ENCODE peak calls at places on chromosomes 7 and 10, in seven cellular contexts. G, W, V, N, I, J and Z are unnamed samples.

GRCh38 chr7:140062118-140062527 is 628 bp downstream of the PARP12 start:
- DNase-seq in I (no peak), G (no peak), W (peak; percentile 35), J (peak; percentile 64), N (no peak), V (no peak), Z (no peak)

GRCh38 chr7:116886550-116887156 is 24.3 kb downstream of the CAPZA2 start:
- DNase-seq in W (no peak), G (no peak), N (no peak), I (no peak), V (no peak), J (no peak), Z (no peak)

GRCh38 chr7:135911091-135911490 is 66.1 kb downstream of the MTPN start:
- DNase-seq in J (no peak), V (no peak), I (no peak), G (no peak), W (no peak), N (no peak), Z (peak; percentile 71)

GRCh38 chr7:69429817-69430501 is 168.3 kb upstream of the AUTS2 start:
- DNase-seq in N (peak; percentile 7), I (peak; percentile 46), G (no peak), V (no peak), J (no peak), W (no peak), Z (peak; percentile 55)

GRCh38 chr10:125091891-125092290 is 68.5 kb downstream of the CTBP2 start:
- DNase-seq in G (no peak), V (no peak), I (no peak), W (no peak), N (no peak), J (no peak), Z (no peak)

GRCh38 chr10:22244001-22244400 is 26.2 kb upstream of the EBLN1 start:
- DNase-seq in W (no peak), N (no peak), V (no peak), J (no peak), G (no peak), I (no peak), Z (no peak)

GRCh38 chr10:33334170-33334838 is at the start of gene NRP1:
- DNase-seq in I (no peak), W (no peak), N (no peak), V (no peak), J (peak; percentile 5), G (no peak), Z (no peak)

GRCh38 chr7:92904292-92905131 is 68.1 kb upstream of the CDK6 start:
- DNase-seq in I (no peak), V (peak; percentile 42), N (no peak), J (peak; percentile 97), G (no peak), W (peak; percentile 36), Z (no peak)

GRCh38 chr7:15870337-15870736 is 183.9 kb upstream of the MEOX2 start:
- DNase-seq in W (no peak), G (no peak), I (no peak), N (no peak), J (no peak), V (no peak), Z (no peak)

GRCh38 chr7:131161103-131161502 is 166.6 kb upstream of the MKLN1 start:
- DNase-seq in W (no peak), N (no peak), I (no peak), G (no peak), V (no peak), J (no peak), Z (no peak)

GRCh38 chr7:142349670-142350405 is 92.0 kb upstream of the PRSS58 start:
- DNase-seq in I (no peak), W (no peak), G (no peak), N (no peak), V (no peak), J (no peak), Z (no peak)

GRCh38 chr7:79785556-79785955 is 332.1 kb upstream of the MAGI2 start:
- DNase-seq in N (no peak), J (no peak), W (no peak), V (no peak), G (no peak), I (no peak), Z (no peak)

GRCh38 chr10:21732067-21732772 is 198.2 kb downstream of the MLLT10 start:
- DNase-seq in W (peak; percentile 41), I (no peak), N (no peak), G (no peak), V (peak; percentile 29), J (peak; percentile 77), Z (no peak)

GRCh38 chr7:78165454-78165853 is 366.9 kb downstream of the PHTF2 start:
- DNase-seq in I (no peak), N (no peak), G (no peak), V (no peak), W (no peak), J (no peak), Z (no peak)

GRCh38 chr7:140694592-140694991 is 1.9 kb upstream of the NDUFB2 start:
- DNase-seq in N (no peak), W (no peak), J (no peak), V (no peak), I (no peak), G (peak; percentile 20), Z (no peak)

GRCh38 chr10:80477-81105 is 31.5 kb upstream of the TUBB8 start:
- DNase-seq in N (no peak), G (no peak), W (no peak), J (no peak), V (no peak), I (no peak), Z (no peak)